ENCODE peak calls at places on chromosomes 5 and 9, in six cellular contexts. K is tibial nerve; N is activated T-cell treated with anti-CD3 and anti-CD28 coated beads, Interleukin-2, amount 50 U/mL, for 1 hour; C is AG08396; Y is psoas muscle; Z is Calu3. F is an unnamed sample.

GRCh38 chr5:139178948-139179347 is 19.2 kb downstream of the SIL1 start:
- DNase-seq in K (no peak), N (no peak), C (no peak), Y (no peak), Z (peak), F (no peak)

GRCh38 chr9:106326493-106326892 is 536.5 kb upstream of the ZNF462 start:
- DNase-seq in K (no peak), N (no peak), C (no peak), Y (no peak), Z (no peak), F (no peak)

GRCh38 chr5:170632985-170633234 is 129.1 kb downstream of the KCNIP1 start:
- DNase-seq in K (no peak), N (peak), C (no peak), Y (peak), Z (peak), F (peak)

GRCh38 chr5:32679218-32679617 is 31.9 kb upstream of the NPR3 start:
- DNase-seq in K (no peak), N (no peak), C (no peak), Y (no peak), Z (peak), F (no peak)

GRCh38 chr9:93357649-93358048 is 93.8 kb upstream of the FAM120A start:
- DNase-seq in K (no peak), N (no peak), C (no peak), Y (no peak), Z (no peak), F (no peak)

GRCh38 chr5:7745882-7746735 is 104.8 kb downstream of the CFAP90 start:
- DNase-seq in K (peak), N (no peak), C (peak), Y (peak), Z (peak), F (peak)

GRCh38 chr5:79261907-79262306 is 26.0 kb downstream of the JMY start:
- DNase-seq in K (no peak), N (no peak), C (no peak), Y (no peak), Z (no peak), F (no peak)

GRCh38 chr5:5341531-5342292 is 80.8 kb upstream of the ICE1 start:
- DNase-seq in K (no peak), N (no peak), C (no peak), Y (no peak), Z (no peak), F (no peak)

GRCh38 chr9:121302786-121303185 is 34.8 kb downstream of the GSN start:
- DNase-seq in K (peak), N (no peak), C (no peak), Y (peak), Z (no peak), F (peak)

GRCh38 chr5:24905123-24905522 is 260.3 kb upstream of the CDH10 start:
- DNase-seq in K (no peak), N (no peak), C (no peak), Y (no peak), Z (no peak), F (no peak)

GRCh38 chr9:104872959-104873850 is 54.8 kb downstream of the ABCA1 start:
- DNase-seq in K (no peak), N (no peak), C (peak), Y (peak), Z (no peak), F (peak)

GRCh38 chr9:82939451-82939850 is 123.5 kb downstream of the RASEF start:
- DNase-seq in K (no peak), N (no peak), C (no peak), Y (no peak), Z (peak), F (no peak)

GRCh38 chr5:34789639-34790038 is 49.3 kb upstream of the TTC23L start:
- DNase-seq in K (no peak), N (no peak), C (no peak), Y (no peak), Z (no peak), F (no peak)

GRCh38 chr9:114174876-114175771 is 19.8 kb downstream of the COL27A1 start:
- DNase-seq in K (no peak), N (no peak), C (peak), Y (peak), Z (no peak), F (no peak)

GRCh38 chr5:43141211-43141610 is 20.5 kb downstream of the ZNF131 start:
- DNase-seq in K (no peak), N (no peak), C (no peak), Y (no peak), Z (no peak), F (no peak)

GRCh38 chr5:4879693-4880303 is 260.3 kb upstream of the ADAMTS16 start:
- DNase-seq in K (peak), N (peak), C (peak), Y (peak), Z (peak), F (peak)

GRCh38 chr5:43389679-43390329 is 22.4 kb downstream of the CCL28 start:
- DNase-seq in K (no peak), N (peak), C (peak), Y (no peak), Z (peak), F (no peak)

GRCh38 chr5:56064984-56065383 is 70.2 kb upstream of the IL6ST start:
- DNase-seq in K (no peak), N (no peak), C (no peak), Y (no peak), Z (no peak), F (no peak)

F was measured in tibial artery.